ENCODE peak calls at places on chromosomes 7 and 10, in four cellular contexts. W is brain microvascular endothelial cell, D is ovary, I is fibroblast of pulmonary artery. T is an unnamed sample.

GRCh38 chr10:522350-522749 is 167.1 kb downstream of the DIP2C start:
- DNase-seq in W (no peak), D (no peak), I (no peak), T (no peak)

GRCh38 chr7:47266799-47267198 is 315.1 kb downstream of the TNS3 start:
- DNase-seq in W (peak; percentile 11), D (no peak), I (no peak), T (no peak)

GRCh38 chr7:116786791-116787443 is 75.5 kb upstream of the CAPZA2 start:
- DNase-seq in W (peak; percentile 41), D (no peak), I (peak; percentile 56), T (no peak)

GRCh38 chr10:86305521-86305920 is 61.1 kb downstream of the GRID1 start:
- DNase-seq in W (no peak), D (no peak), I (no peak), T (no peak)

GRCh38 chr7:135998081-135998480 is 20.9 kb upstream of the MTPN start:
- DNase-seq in W (no peak), D (no peak), I (no peak), T (no peak)

GRCh38 chr10:83607959-83608745 is 531.2 kb upstream of the GHITM start:
- DNase-seq in W (no peak), D (no peak), I (peak; percentile 48), T (no peak)

GRCh38 chr10:123262456-123262855 is 108.3 kb downstream of the BUB3 start:
- DNase-seq in W (no peak), D (no peak), I (no peak), T (no peak)

GRCh38 chr7:116218051-116218645 is 7.8 kb downstream of the TES start:
- DNase-seq in W (peak; percentile 99), D (no peak), I (peak; percentile 83), T (no peak)

GRCh38 chr10:75703191-75703861 is 271.9 kb downstream of the LRMDA start:
- DNase-seq in W (no peak), D (no peak), I (no peak), T (no peak)

GRCh38 chr7:2566348-2566889 is 7.6 kb downstream of the IQCE start:
- DNase-seq in W (no peak), D (no peak), I (no peak), T (no peak)

GRCh38 chr7:121623130-121623872 is 227.2 kb upstream of the FAM3C start:
- DNase-seq in W (no peak), D (no peak), I (no peak), T (no peak)

GRCh38 chr7:37208528-37208927 is 240.1 kb downstream of the ELMO1 start:
- DNase-seq in W (peak; percentile 71), D (peak; percentile 70), I (peak; percentile 96), T (no peak)

GRCh38 chr7:77903597-77903996 is 105.0 kb downstream of the PHTF2 start:
- DNase-seq in W (peak; percentile 5), D (no peak), I (no peak), T (no peak)

GRCh38 chr7:36971515-36972139 is 247.3 kb upstream of the AOAH start:
- DNase-seq in W (no peak), D (no peak), I (no peak), T (no peak)

GRCh38 chr7:2635148-2635668 is 3.4 kb downstream of the TTYH3 start:
- DNase-seq in W (no peak), D (no peak), I (no peak), T (no peak)

GRCh38 chr10:4546500-4546899 is 279.5 kb upstream of the AKR1E2 start:
- DNase-seq in W (peak; percentile 85), D (no peak), I (no peak), T (no peak)

GRCh38 chr7:98223351-98223897 is 12.2 kb downstream of the BHLHA15 start:
- DNase-seq in W (no peak), D (no peak), I (no peak), T (no peak)

GRCh38 chr7:79619216-79619615 is 165.7 kb upstream of the MAGI2 start:
- DNase-seq in W (no peak), D (no peak), I (no peak), T (no peak)

GRCh38 chr10:30357075-30357801 is 8.2 kb upstream of the MTPAP start:
- DNase-seq in W (no peak), D (no peak), I (no peak), T (no peak)

GRCh38 chr7:38312776-38313175 is 39.3 kb upstream of the TARP start:
- DNase-seq in W (no peak), D (no peak), I (no peak), T (no peak)

GRCh38 chr10:75226656-75227055 is 9.1 kb downstream of the COMTD1 start:
- DNase-seq in W (no peak), D (no peak), I (no peak), T (no peak)

GRCh38 chr10:63822496-63822895 is 301.3 kb downstream of the REEP3 start:
- DNase-seq in W (no peak), D (no peak), I (no peak), T (no peak)

GRCh38 chr7:5177060-5177459 is 13.0 kb upstream of the WIPI2 start:
- DNase-seq in W (peak; percentile 78), D (peak; percentile 47), I (peak; percentile 89), T (no peak)

GRCh38 chr7:100486753-100487446 is 3.2 kb downstream of the NYAP1 start:
- DNase-seq in W (peak; percentile 15), D (no peak), I (no peak), T (no peak)

GRCh38 chr7:69624842-69625637 is 26.8 kb downstream of the AUTS2 start:
- DNase-seq in W (no peak), D (no peak), I (no peak), T (no peak)

GRCh38 chr7:137681657-137682562 is 164.9 kb downstream of the DGKI start:
- DNase-seq in W (peak; percentile 83), D (no peak), I (peak; percentile 87), T (no peak)

GRCh38 chr10:28587970-28588290 is 55.0 kb downstream of the WAC start:
- DNase-seq in W (no peak), D (no peak), I (peak; percentile 79), T (no peak)

GRCh38 chr7:106732045-106732444 is 71.1 kb upstream of the CCDC71L start:
- DNase-seq in W (no peak), D (no peak), I (no peak), T (no peak)

GRCh38 chr7:142111509-142111908 is at the start of gene MGAM2:
- DNase-seq in W (no peak), D (no peak), I (no peak), T (no peak)

GRCh38 chr7:109751241-109751640 is 1181.6 kb downstream of the DNAJB9 start:
- DNase-seq in W (peak; percentile 61), D (no peak), I (no peak), T (no peak)

GRCh38 chr7:76073335-76073990 is 25.6 kb downstream of the MDH2 start:
- DNase-seq in W (no peak), D (no peak), I (no peak), T (no peak)

GRCh38 chr10:98446656-98447221 is at the start of gene HPS1:
- DNase-seq in W (peak; percentile 41), D (peak; percentile 77), I (peak; percentile 73), T (peak; percentile 44)

GRCh38 chr10:70685461-70685911 is 13.2 kb downstream of the ADAMTS14 start:
- DNase-seq in W (no peak), D (no peak), I (no peak), T (no peak)

GRCh38 chr10:18043148-18043547 is 91.4 kb downstream of the SLC39A12 start:
- DNase-seq in W (peak; percentile 45), D (no peak), I (peak; percentile 30), T (no peak)

GRCh38 chr10:13613519-13613918 is 26.8 kb downstream of the PRPF18 start:
- DNase-seq in W (peak; percentile 52), D (no peak), I (peak; percentile 74), T (no peak)

GRCh38 chr10:48497965-48498770 is 106.7 kb downstream of the ARHGAP22 start:
- DNase-seq in W (no peak), D (no peak), I (no peak), T (no peak)

GRCh38 chr10:86253171-86254072 is 113.2 kb downstream of the GRID1 start:
- DNase-seq in W (no peak), D (no peak), I (no peak), T (no peak)

GRCh38 chr7:8436965-8437364 is 3.6 kb downstream of the NXPH1 start:
- DNase-seq in W (no peak), D (no peak), I (peak; percentile 4), T (no peak)

GRCh38 chr10:61897671-61898434 is 3.6 kb upstream of the ARID5B start:
- DNase-seq in W (peak; percentile 53), D (peak; percentile 44), I (peak; percentile 69), T (no peak)
- TF ChIP-seq CTCF in W (peak; percentile 60), D (peak; percentile 58), I (peak; percentile 50), T (no peak)

DNA sequence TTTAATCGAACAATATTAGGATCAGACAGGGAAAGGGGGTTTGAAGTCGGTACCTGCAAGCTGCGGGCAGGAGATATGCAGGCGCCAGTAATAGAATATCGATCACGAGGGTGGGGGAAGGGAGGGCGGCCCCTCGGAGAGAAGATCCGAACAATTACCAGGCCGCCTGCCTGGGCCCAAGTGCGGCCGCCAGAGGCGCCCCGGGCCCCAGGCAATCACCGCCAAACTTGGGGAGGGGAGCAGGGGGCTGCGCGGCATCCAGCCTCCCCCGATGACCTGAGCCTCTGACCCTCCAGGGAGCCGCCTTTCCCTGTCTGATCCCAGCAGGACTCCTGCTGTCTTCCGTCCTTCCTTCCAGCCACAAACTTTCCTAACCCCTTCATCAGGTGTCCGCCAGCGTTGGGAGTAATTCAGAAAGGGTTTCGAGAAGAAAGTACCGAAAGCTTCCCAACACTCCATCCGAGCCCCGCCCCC is 1.1 kb downstream of the NKX1-2 start:
- DNase-seq in W (no peak), D (no peak), I (no peak), T (no peak)
- TF ChIP-seq CTCF in W (peak; percentile 31), D (no peak), I (no peak), T (no peak)

GRCh38 chr7:24401628-24402593 is 117.9 kb downstream of the NPY start:
- DNase-seq in W (no peak), D (no peak), I (peak; percentile 58), T (no peak)
- TF ChIP-seq CTCF in W (peak; percentile 45), D (peak; percentile 39), I (peak; percentile 62), T (no peak)

GRCh38 chr7:19017374-19017773 is 100.1 kb downstream of the TWIST1 start:
- DNase-seq in W (no peak), D (no peak), I (no peak), T (no peak)
- TF ChIP-seq CTCF in W (no peak), D (no peak), I (no peak), T (no peak)

GRCh38 chr10:44032216-44032615 is 352.7 kb downstream of the CXCL12 start:
- DNase-seq in W (no peak), D (no peak), I (peak; percentile 66), T (no peak)

GRCh38 chr10:44030681-44031080 is 354.2 kb downstream of the CXCL12 start:
- DNase-seq in W (no peak), D (no peak), I (no peak), T (no peak)

GRCh38 chr10:44033008-44033407 is 351.9 kb downstream of the CXCL12 start:
- DNase-seq in W (peak; percentile 43), D (no peak), I (peak; percentile 72), T (no peak)

GRCh38 chr10:44028384-44029137 is 356.3 kb downstream of the CXCL12 start:
- DNase-seq in W (no peak), D (no peak), I (no peak), T (no peak)

DNA sequence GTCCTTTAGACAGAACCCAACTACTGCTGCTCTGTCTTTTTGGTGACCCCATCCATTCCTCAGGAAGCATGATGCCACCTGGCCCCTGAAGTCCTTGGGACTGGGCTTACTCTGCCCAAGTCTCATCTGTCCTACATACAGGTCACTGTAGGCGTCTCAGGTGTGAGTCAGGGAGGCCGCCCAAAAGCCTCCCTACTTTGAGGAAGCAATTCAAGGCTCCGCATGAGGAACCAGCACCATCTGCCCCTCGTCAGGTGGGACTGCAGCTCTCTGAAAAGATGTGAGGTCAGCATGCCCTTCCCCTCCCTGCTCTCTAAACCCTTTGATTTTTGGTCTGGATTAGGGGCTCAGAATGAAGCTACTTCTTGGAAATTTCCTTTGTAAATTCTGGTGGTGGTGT is 354.8 kb downstream of the CXCL12 start:
- DNase-seq in W (no peak), D (no peak), I (no peak), T (no peak)
- TF ChIP-seq CTCF in W (no peak), D (no peak), I (no peak), T (no peak)